ENCODE peak calls at places on chromosome 22, in five cellular contexts. P, B, T, U and D are unnamed samples.

GRCh38 chr22:20083157-20083890 is 3.3 kb downstream of the DGCR8 start:
- DNase-seq in U (no peak), T (no peak), B (no peak), P (no peak), D (peak; percentile 23)

GRCh38 chr22:46432164-46433068 is 96.9 kb downstream of the TRMU start:
- DNase-seq in T (no peak), B (no peak), P (no peak), U (no peak), D (no peak)

GRCh38 chr22:45248832-45249561 is 8.3 kb upstream of the KIAA0930 start:
- DNase-seq in P (no peak), U (no peak), B (no peak), T (no peak), D (no peak)

GRCh38 chr22:48531721-48532435 is 1295.8 kb downstream of the BRD1 start:
- DNase-seq in T (no peak), U (no peak), P (no peak), B (no peak), D (peak; percentile 39)

GRCh38 chr22:30905696-30906341 is 62.8 kb downstream of the MORC2 start:
- DNase-seq in U (no peak), T (no peak), P (no peak), B (no peak), D (no peak)

GRCh38 chr22:24441406-24442351 is 14.3 kb downstream of the ADORA2A start:
- DNase-seq in P (peak; percentile 77), U (no peak), B (no peak), T (peak; percentile 37), D (no peak)

GRCh38 chr22:46086577-46087335 is 63.6 kb upstream of the PPARA start:
- DNase-seq in T (peak; percentile 22), P (peak; percentile 48), B (peak; percentile 35), U (no peak), D (peak; percentile 33)

GRCh38 chr22:31754813-31755212 is 994 bp downstream of the DEPDC5 start:
- DNase-seq in U (no peak), P (no peak), B (no peak), T (no peak), D (no peak)

GRCh38 chr22:49015459-49015858 is 812.2 kb downstream of the BRD1 start:
- DNase-seq in B (peak; percentile 18), U (no peak), T (no peak), P (no peak), D (no peak)

GRCh38 chr22:47298017-47298820 is 535.8 kb downstream of the TBC1D22A start:
- DNase-seq in B (peak; percentile 12), U (no peak), T (no peak), P (no peak), D (no peak)

GRCh38 chr22:46466255-46466676 is 71.2 kb downstream of the CELSR1 start:
- DNase-seq in T (no peak), B (no peak), U (no peak), P (no peak), D (no peak)

GRCh38 chr22:32900856-32901255 is 99.4 kb downstream of the TIMP3 start:
- DNase-seq in T (no peak), U (no peak), B (no peak), P (no peak), D (no peak)

GRCh38 chr22:40002935-40003715 is 8.4 kb downstream of the FAM83F start:
- DNase-seq in T (no peak), P (no peak), U (no peak), B (no peak), D (no peak)

GRCh38 chr22:40190501-40190900 is 12.8 kb downstream of the TNRC6B start:
- DNase-seq in T (peak; percentile 45), B (no peak), P (peak; percentile 45), U (no peak), D (no peak)

GRCh38 chr22:24707477-24707816 is 67.1 kb downstream of the PIWIL3 start:
- DNase-seq in P (no peak), B (no peak), T (no peak), U (no peak), D (no peak)

GRCh38 chr22:28012811-28013460 is 93.9 kb upstream of the PITPNB start:
- DNase-seq in P (no peak), T (peak; percentile 0), U (no peak), B (no peak), D (no peak)

GRCh38 chr22:43479962-43480361 is 68.1 kb downstream of the MPPED1 start:
- DNase-seq in U (no peak), T (no peak), B (no peak), P (no peak), D (no peak)

GRCh38 chr22:40597541-40598453 is 38.7 kb downstream of the MRTFA start:
- DNase-seq in P (no peak), U (no peak), B (no peak), T (no peak), D (no peak)

GRCh38 chr22:50341977-50342650 is 1.0 kb upstream of the PPP6R2 start:
- DNase-seq in B (peak; percentile 91), P (peak; percentile 93), U (peak; percentile 89), T (peak; percentile 87), D (peak; percentile 89)

GRCh38 chr22:50739894-50740293 is 1.9 kb downstream of the ACR start:
- DNase-seq in B (no peak), U (no peak), T (no peak), P (peak; percentile 6), D (peak; percentile 46)

GRCh38 chr22:50569896-50570535 is 7.3 kb upstream of the SYCE3 start:
- DNase-seq in U (no peak), P (peak; percentile 3), T (no peak), B (no peak), D (no peak)

GRCh38 chr22:48700566-48701295 is 1126.9 kb downstream of the BRD1 start:
- DNase-seq in T (no peak), U (no peak), P (no peak), B (no peak), D (peak; percentile 54)

GRCh38 chr22:32591620-32592019 is 117.0 kb downstream of the FBXO7 start:
- DNase-seq in B (no peak), T (no peak), U (no peak), P (no peak), D (no peak)

GRCh38 chr22:24727218-24727851 is 47.2 kb downstream of the PIWIL3 start:
- DNase-seq in B (no peak), U (peak; percentile 66), T (no peak), P (peak; percentile 45), D (no peak)

GRCh38 chr22:39577361-39577760 is 6.8 kb downstream of the CACNA1I start:
- DNase-seq in P (no peak), U (no peak), B (no peak), T (no peak), D (no peak)

GRCh38 chr22:19877626-19878339 is 23.1 kb upstream of the GNB1L start:
- DNase-seq in B (peak; percentile 12), P (peak; percentile 1), T (no peak), U (no peak), D (no peak)

GRCh38 chr22:19809741-19810140 is 44.9 kb downstream of the GNB1L start:
- DNase-seq in B (no peak), P (no peak), T (no peak), U (no peak), D (no peak)

GRCh38 chr22:17492247-17492646 is 71.1 kb upstream of the SLC25A18 start:
- DNase-seq in T (peak; percentile 21), B (no peak), P (no peak), U (no peak), D (no peak)

GRCh38 chr22:28375761-28376534 is 303.7 kb downstream of the TTC28 start:
- DNase-seq in U (no peak), T (no peak), B (no peak), P (no peak), D (no peak)

GRCh38 chr22:39185601-39186012 is 33.1 kb upstream of the CBX7 start:
- DNase-seq in U (peak; percentile 76), P (no peak), B (no peak), T (peak; percentile 80), D (no peak)

GRCh38 chr22:45112136-45112879 is 51.4 kb upstream of the NUP50 start:
- DNase-seq in B (no peak), P (no peak), T (no peak), U (no peak), D (no peak)

GRCh38 chr22:40178417-40179409 is 988 bp downstream of the TNRC6B start:
- DNase-seq in B (peak; percentile 47), P (peak; percentile 40), T (peak; percentile 28), U (no peak), D (no peak)

GRCh38 chr22:32722441-32722840 is 79.1 kb upstream of the TIMP3 start:
- DNase-seq in P (no peak), B (no peak), T (no peak), U (no peak), D (no peak)

GRCh38 chr22:49733631-49734030 is 94.0 kb downstream of the BRD1 start:
- DNase-seq in P (no peak), U (no peak), B (no peak), T (no peak), D (peak; percentile 24)

GRCh38 chr22:26753125-26753862 is 95.9 kb downstream of the MIAT start:
- DNase-seq in B (no peak), P (no peak), T (no peak), U (no peak), D (no peak)
- TF ChIP-seq CTCF in B (no peak), P (no peak), T (no peak), U (no peak), D (no peak)

GRCh38 chr22:23065069-23065451 is 5.3 kb upstream of the GNAZ start:
- DNase-seq in B (no peak), P (peak; percentile 2), T (no peak), U (no peak), D (peak; percentile 12)
- H3K4me1 ChIP-seq in B (peaks cover 8% of the 10 kb centered on the region), P (no peaks in the 10 kb centered on the region), T (peaks cover 27% of the 10 kb centered on the region), U (no peaks in the 10 kb centered on the region), D (peaks cover 4% of the 10 kb centered on the region)

GRCh38 chr22:29385748-29386147 is 2.6 kb downstream of the AP1B1 start:
- DNase-seq in T (no peak), P (peak; percentile 25), B (peak; percentile 57), U (no peak), D (no peak)
- H3K4me3 ChIP-seq in T (no peak overlapping the region), P (no peak overlapping the region), B (no peak overlapping the region), U (no peak overlapping the region), D (no peak overlapping the region)

GRCh38 chr22:37226514-37226913 is 14.2 kb upstream of the SSTR3 start:
- DNase-seq in U (no peak), P (no peak), T (no peak), B (no peak), D (peak; percentile 58)

GRCh38 chr22:37224757-37225420 is 12.6 kb upstream of the SSTR3 start:
- DNase-seq in P (no peak), T (no peak), B (no peak), U (no peak), D (no peak)

GRCh38 chr22:37223965-37224551 is 11.8 kb upstream of the SSTR3 start:
- DNase-seq in U (no peak), T (no peak), B (no peak), P (no peak), D (peak; percentile 29)

GRCh38 chr22:37226087-37226486 is 13.8 kb upstream of the SSTR3 start:
- DNase-seq in U (no peak), B (no peak), T (no peak), P (no peak), D (peak; percentile 43)

DNA sequence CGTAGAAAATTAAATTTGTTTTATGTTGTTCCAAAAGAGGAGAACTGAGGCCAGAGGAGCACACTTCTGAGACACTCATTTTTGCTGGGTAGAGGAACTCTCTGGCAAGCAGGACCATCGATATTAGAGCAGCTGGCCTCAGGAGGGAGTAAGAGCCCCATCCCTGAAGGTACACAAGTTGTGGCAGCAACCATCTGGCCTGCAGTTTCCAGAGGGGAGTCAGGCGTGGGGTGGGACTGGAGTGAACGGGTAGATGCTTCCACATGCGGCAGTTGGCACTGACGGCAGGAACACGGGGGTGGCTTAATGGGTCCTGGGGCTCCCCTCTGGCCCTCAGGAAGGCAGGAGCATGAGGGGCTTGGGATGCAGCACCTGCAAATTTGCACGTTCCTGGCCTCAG is 13.2 kb upstream of the SSTR3 start:
- DNase-seq in P (no peak), B (no peak), T (no peak), U (no peak), D (peak; percentile 51)
- TF ChIP-seq CTCF in P (no peak), B (no peak), T (no peak), U (no peak), D (no peak)